ENCODE peak calls at places on chromosomes 16 and 17, in eight cellular contexts. One of them, this sample, is unnamed.
A peak's percentile ranks its signal among the peaks of the same experiment; 100 is the strongest.

GRCh38 chr16:48479955-48480354 is 94.7 kb upstream of the SIAH1 start:
- DNase-seq in Calu3: no peak
- DNase-seq in SK-N-SH: no peak
- DNase-seq in RWPE1: no peak
- DNase-seq in lower lobe of right lung: no peak
- DNase-seq in GM13977: no peak
- DNase-seq in ascending aorta: no peak
- DNase-seq in epithelial cell of esophagus: peak; percentile 68
- DNase-seq in this sample: no peak

GRCh38 chr16:725041-725376 is 1.2 kb downstream of the CCDC78 start:
- DNase-seq in SK-N-SH: no peak
- DNase-seq in GM13977: no peak
- DNase-seq in RWPE1: no peak
- DNase-seq in epithelial cell of esophagus: no peak
- DNase-seq in lower lobe of right lung: no peak
- DNase-seq in Calu3: no peak
- DNase-seq in ascending aorta: no peak
- DNase-seq in this sample: no peak

GRCh38 chr17:79556263-79556662 is 54.6 kb downstream of the RBFOX3 start:
- DNase-seq in GM13977: no peak
- DNase-seq in RWPE1: no peak
- DNase-seq in Calu3: no peak
- DNase-seq in epithelial cell of esophagus: no peak
- DNase-seq in ascending aorta: no peak
- DNase-seq in lower lobe of right lung: peak; percentile 6
- DNase-seq in SK-N-SH: no peak
- DNase-seq in this sample: peak; percentile 35

GRCh38 chr17:48814504-48814903 is 2.5 kb downstream of the TTLL6 start:
- DNase-seq in SK-N-SH: peak; percentile 87
- DNase-seq in GM13977: peak; percentile 82
- DNase-seq in lower lobe of right lung: no peak
- DNase-seq in ascending aorta: no peak
- DNase-seq in epithelial cell of esophagus: peak; percentile 58
- DNase-seq in RWPE1: peak; percentile 80
- DNase-seq in Calu3: peak; percentile 81
- DNase-seq in this sample: peak; percentile 40

GRCh38 chr16:58462997-58463891 is 36.7 kb upstream of the NDRG4 start:
- DNase-seq in ascending aorta: no peak
- DNase-seq in GM13977: peak; percentile 66
- DNase-seq in lower lobe of right lung: no peak
- DNase-seq in SK-N-SH: peak; percentile 85
- DNase-seq in epithelial cell of esophagus: no peak
- DNase-seq in RWPE1: no peak
- DNase-seq in Calu3: peak; percentile 24
- DNase-seq in this sample: peak; percentile 21

GRCh38 chr17:32020943-32021617 is 13.9 kb downstream of the LRRC37B start:
- DNase-seq in GM13977: no peak
- DNase-seq in SK-N-SH: no peak
- DNase-seq in RWPE1: no peak
- DNase-seq in lower lobe of right lung: no peak
- DNase-seq in epithelial cell of esophagus: no peak
- DNase-seq in Calu3: no peak
- DNase-seq in ascending aorta: no peak
- DNase-seq in this sample: no peak

GRCh38 chr17:51251010-51251409 is 8.8 kb downstream of the MBTD1 start:
- DNase-seq in epithelial cell of esophagus: no peak
- DNase-seq in GM13977: no peak
- DNase-seq in RWPE1: no peak
- DNase-seq in ascending aorta: no peak
- DNase-seq in lower lobe of right lung: no peak
- DNase-seq in Calu3: no peak
- DNase-seq in SK-N-SH: no peak
- DNase-seq in this sample: no peak

GRCh38 chr17:7992924-7993323 is 9.5 kb upstream of the GUCY2D start:
- DNase-seq in epithelial cell of esophagus: no peak
- DNase-seq in SK-N-SH: no peak
- DNase-seq in GM13977: no peak
- DNase-seq in lower lobe of right lung: no peak
- DNase-seq in ascending aorta: no peak
- DNase-seq in RWPE1: no peak
- DNase-seq in Calu3: peak; percentile 19
- DNase-seq in this sample: no peak

GRCh38 chr17:56891751-56892150 is 22.1 kb downstream of the TRIM25 start:
- DNase-seq in ascending aorta: no peak
- DNase-seq in epithelial cell of esophagus: no peak
- DNase-seq in SK-N-SH: peak; percentile 52
- DNase-seq in lower lobe of right lung: peak; percentile 65
- DNase-seq in GM13977: no peak
- DNase-seq in Calu3: no peak
- DNase-seq in RWPE1: no peak
- DNase-seq in this sample: peak; percentile 52

GRCh38 chr16:52212841-52213240 is 334.1 kb downstream of the TOX3 start:
- DNase-seq in ascending aorta: no peak
- DNase-seq in RWPE1: no peak
- DNase-seq in GM13977: no peak
- DNase-seq in SK-N-SH: no peak
- DNase-seq in epithelial cell of esophagus: no peak
- DNase-seq in Calu3: no peak
- DNase-seq in lower lobe of right lung: no peak
- DNase-seq in this sample: no peak

GRCh38 chr17:56653877-56654276 is 60.4 kb downstream of the NOG start:
- DNase-seq in ascending aorta: no peak
- DNase-seq in GM13977: peak; percentile 67
- DNase-seq in RWPE1: peak; percentile 54
- DNase-seq in lower lobe of right lung: no peak
- DNase-seq in SK-N-SH: peak; percentile 32
- DNase-seq in Calu3: peak; percentile 44
- DNase-seq in epithelial cell of esophagus: peak; percentile 69
- DNase-seq in this sample: no peak

GRCh38 chr16:70396209-70396904 is 42.5 kb downstream of the ST3GAL2 start:
- DNase-seq in Calu3: no peak
- DNase-seq in SK-N-SH: peak; percentile 91
- DNase-seq in RWPE1: no peak
- DNase-seq in GM13977: no peak
- DNase-seq in ascending aorta: no peak
- DNase-seq in epithelial cell of esophagus: peak; percentile 52
- DNase-seq in lower lobe of right lung: no peak
- DNase-seq in this sample: no peak

GRCh38 chr16:22945361-22945760 is 131.4 kb downstream of the HS3ST2 start:
- DNase-seq in epithelial cell of esophagus: peak; percentile 42
- DNase-seq in Calu3: no peak
- DNase-seq in lower lobe of right lung: no peak
- DNase-seq in ascending aorta: no peak
- DNase-seq in GM13977: no peak
- DNase-seq in RWPE1: no peak
- DNase-seq in SK-N-SH: no peak
- DNase-seq in this sample: no peak

GRCh38 chr17:75774988-75775668 is 9.5 kb upstream of the UNK start:
- DNase-seq in SK-N-SH: peak; percentile 33
- DNase-seq in lower lobe of right lung: no peak
- DNase-seq in Calu3: no peak
- DNase-seq in epithelial cell of esophagus: peak; percentile 84
- DNase-seq in ascending aorta: no peak
- DNase-seq in RWPE1: no peak
- DNase-seq in GM13977: no peak
- DNase-seq in this sample: peak; percentile 25

GRCh38 chr16:89040391-89040790 is 53.3 kb upstream of the ACSF3 start:
- DNase-seq in GM13977: no peak
- DNase-seq in RWPE1: no peak
- DNase-seq in Calu3: no peak
- DNase-seq in ascending aorta: no peak
- DNase-seq in lower lobe of right lung: peak; percentile 16
- DNase-seq in SK-N-SH: no peak
- DNase-seq in epithelial cell of esophagus: no peak
- DNase-seq in this sample: no peak

GRCh38 chr16:24114876-24115275 is 141.3 kb upstream of the CACNG3 start:
- DNase-seq in epithelial cell of esophagus: no peak
- DNase-seq in GM13977: no peak
- DNase-seq in ascending aorta: no peak
- DNase-seq in Calu3: no peak
- DNase-seq in RWPE1: no peak
- DNase-seq in lower lobe of right lung: no peak
- DNase-seq in SK-N-SH: no peak
- DNase-seq in this sample: no peak

GRCh38 chr16:24116371-24116770 is 139.8 kb upstream of the CACNG3 start:
- DNase-seq in GM13977: no peak
- DNase-seq in epithelial cell of esophagus: no peak
- DNase-seq in Calu3: no peak
- DNase-seq in RWPE1: no peak
- DNase-seq in SK-N-SH: no peak
- DNase-seq in lower lobe of right lung: no peak
- DNase-seq in ascending aorta: no peak
- DNase-seq in this sample: no peak

GRCh38 chr16:24111903-24112302 is 144.2 kb upstream of the CACNG3 start:
- DNase-seq in ascending aorta: no peak
- DNase-seq in epithelial cell of esophagus: no peak
- DNase-seq in lower lobe of right lung: no peak
- DNase-seq in Calu3: no peak
- DNase-seq in RWPE1: no peak
- DNase-seq in SK-N-SH: no peak
- DNase-seq in GM13977: no peak
- DNase-seq in this sample: no peak

GRCh38 chr16:24116989-24117388 is 139.1 kb upstream of the CACNG3 start:
- DNase-seq in epithelial cell of esophagus: no peak
- DNase-seq in Calu3: no peak
- DNase-seq in RWPE1: no peak
- DNase-seq in ascending aorta: no peak
- DNase-seq in SK-N-SH: no peak
- DNase-seq in GM13977: no peak
- DNase-seq in lower lobe of right lung: no peak
- DNase-seq in this sample: no peak

GRCh38 chr16:24113115-24113745 is 142.9 kb upstream of the CACNG3 start:
- DNase-seq in GM13977: no peak
- DNase-seq in ascending aorta: no peak
- DNase-seq in epithelial cell of esophagus: no peak
- DNase-seq in SK-N-SH: no peak
- DNase-seq in RWPE1: no peak
- DNase-seq in Calu3: no peak
- DNase-seq in lower lobe of right lung: no peak
- DNase-seq in this sample: no peak
- TF ChIP-seq CTCF in GM13977: no peak
- TF ChIP-seq CTCF in ascending aorta: no peak
- TF ChIP-seq CTCF in epithelial cell of esophagus: no peak
- TF ChIP-seq CTCF in SK-N-SH: no peak
- TF ChIP-seq CTCF in RWPE1: no peak
- TF ChIP-seq CTCF in Calu3: no peak
- TF ChIP-seq CTCF in lower lobe of right lung: no peak
- TF ChIP-seq CTCF in this sample: no peak

GRCh38 chr16:10181196-10182162 is 749 bp downstream of the GRIN2A start:
- DNase-seq in SK-N-SH: peak; percentile 91
- DNase-seq in ascending aorta: no peak
- DNase-seq in epithelial cell of esophagus: peak; percentile 46
- DNase-seq in lower lobe of right lung: peak; percentile 65
- DNase-seq in Calu3: peak; percentile 93
- DNase-seq in RWPE1: peak; percentile 64
- DNase-seq in GM13977: peak; percentile 88
- DNase-seq in this sample: no peak

GRCh38 chr16:10178079-10178478 is 4.1 kb downstream of the GRIN2A start:
- DNase-seq in RWPE1: peak; percentile 45
- DNase-seq in epithelial cell of esophagus: peak; percentile 33
- DNase-seq in ascending aorta: no peak
- DNase-seq in lower lobe of right lung: no peak
- DNase-seq in Calu3: peak; percentile 40
- DNase-seq in SK-N-SH: no peak
- DNase-seq in GM13977: no peak
- DNase-seq in this sample: no peak

GRCh38 chr16:10180042-10180770 is 2.0 kb downstream of the GRIN2A start:
- DNase-seq in lower lobe of right lung: no peak
- DNase-seq in GM13977: peak; percentile 32
- DNase-seq in SK-N-SH: no peak
- DNase-seq in Calu3: no peak
- DNase-seq in RWPE1: no peak
- DNase-seq in ascending aorta: no peak
- DNase-seq in epithelial cell of esophagus: no peak
- DNase-seq in this sample: no peak

GRCh38 chr16:10182186-10182683 is at the start of gene GRIN2A:
- DNase-seq in epithelial cell of esophagus: no peak
- DNase-seq in Calu3: peak; percentile 65
- DNase-seq in ascending aorta: no peak
- DNase-seq in RWPE1: no peak
- DNase-seq in SK-N-SH: peak; percentile 42
- DNase-seq in GM13977: peak; percentile 40
- DNase-seq in lower lobe of right lung: no peak
- DNase-seq in this sample: no peak

GRCh38 chr16:10180771-10181163 is 1.5 kb downstream of the GRIN2A start:
- DNase-seq in SK-N-SH: peak; percentile 77
- DNase-seq in lower lobe of right lung: no peak
- DNase-seq in Calu3: peak; percentile 52
- DNase-seq in ascending aorta: no peak
- DNase-seq in RWPE1: no peak
- DNase-seq in epithelial cell of esophagus: no peak
- DNase-seq in GM13977: peak; percentile 75
- DNase-seq in this sample: no peak
- TF ChIP-seq CTCF in SK-N-SH: peak; percentile 28
- TF ChIP-seq CTCF in lower lobe of right lung: peak; percentile 10
- TF ChIP-seq CTCF in Calu3: peak; percentile 59
- TF ChIP-seq CTCF in ascending aorta: no peak
- TF ChIP-seq CTCF in RWPE1: no peak
- TF ChIP-seq CTCF in epithelial cell of esophagus: no peak
- TF ChIP-seq CTCF in GM13977: peak; percentile 52
- TF ChIP-seq CTCF in this sample: no peak

GRCh38 chr17:9272506-9272905 is 251.2 kb downstream of the NTN1 start:
- DNase-seq in epithelial cell of esophagus: no peak
- DNase-seq in lower lobe of right lung: no peak
- DNase-seq in RWPE1: no peak
- DNase-seq in Calu3: no peak
- DNase-seq in GM13977: no peak
- DNase-seq in SK-N-SH: no peak
- DNase-seq in ascending aorta: no peak
- DNase-seq in this sample: no peak
- TF ChIP-seq CTCF in epithelial cell of esophagus: no peak
- TF ChIP-seq CTCF in lower lobe of right lung: no peak
- TF ChIP-seq CTCF in RWPE1: no peak
- TF ChIP-seq CTCF in Calu3: no peak
- TF ChIP-seq CTCF in GM13977: no peak
- TF ChIP-seq CTCF in SK-N-SH: no peak
- TF ChIP-seq CTCF in ascending aorta: no peak
- TF ChIP-seq CTCF in this sample: no peak

DNA sequence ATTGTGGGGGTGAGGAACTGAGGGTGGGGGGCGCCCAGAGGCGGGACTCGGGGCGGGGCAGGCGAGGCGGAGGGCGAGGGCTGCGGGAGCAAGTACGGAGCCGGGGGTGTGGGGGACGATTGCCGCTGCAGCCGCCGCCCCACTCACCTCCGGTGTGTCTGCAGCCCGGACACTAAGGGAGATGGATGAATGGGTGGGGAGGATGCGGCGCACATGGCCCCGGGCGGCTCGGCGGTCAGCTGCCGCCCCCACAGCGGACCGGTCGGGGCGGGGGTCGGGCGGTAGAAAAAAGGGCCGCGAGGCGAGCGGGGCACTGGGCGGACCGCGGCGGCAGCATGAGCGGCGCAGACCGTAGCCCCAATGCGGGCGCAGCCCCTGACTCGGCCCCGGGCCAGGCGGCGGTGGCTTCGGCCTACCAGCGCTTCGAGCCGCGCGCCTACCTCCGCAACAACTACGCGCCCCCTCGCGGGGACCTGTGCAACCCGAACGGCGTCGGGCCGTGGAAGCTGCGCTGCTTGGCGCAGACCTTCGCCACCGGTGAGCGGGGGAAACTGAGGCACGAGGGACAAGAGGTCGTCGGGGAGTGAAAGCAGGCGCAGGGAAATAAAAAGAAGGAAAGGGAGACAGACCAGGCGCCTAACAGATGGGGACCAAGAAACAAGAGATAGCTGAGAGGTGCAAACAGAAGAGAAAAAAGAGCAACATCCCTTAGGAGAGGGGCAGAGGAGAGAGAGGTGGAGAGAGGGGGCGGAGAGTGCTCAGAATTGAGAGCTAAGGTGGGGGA is at the start of gene PNMT:
- DNase-seq in Calu3: peak; percentile 100
- DNase-seq in epithelial cell of esophagus: peak; percentile 64
- DNase-seq in RWPE1: peak; percentile 41
- DNase-seq in SK-N-SH: peak; percentile 93
- DNase-seq in ascending aorta: no peak
- DNase-seq in GM13977: peak; percentile 89
- DNase-seq in lower lobe of right lung: peak; percentile 83
- DNase-seq in this sample: peak; percentile 63
- TF ChIP-seq CTCF in Calu3: no peak
- TF ChIP-seq CTCF in epithelial cell of esophagus: peak; percentile 61
- TF ChIP-seq CTCF in RWPE1: peak; percentile 75
- TF ChIP-seq CTCF in SK-N-SH: peak; percentile 61
- TF ChIP-seq CTCF in ascending aorta: peak; percentile 52
- TF ChIP-seq CTCF in GM13977: peak; percentile 87
- TF ChIP-seq CTCF in lower lobe of right lung: peak; percentile 73
- TF ChIP-seq CTCF in this sample: peak; percentile 70

This sample was measured in natural killer cell.